ENCODE peak calls at places on chromosomes 6 and 20, in five cellular contexts. S is germinal center, I is breast epithelium, J is WTC11, G is cardiac fibroblast. L is an unnamed sample.

GRCh38 chr20:17648782-17649730 is 33.0 kb downstream of the RRBP1 start:
- DNase-seq in S (peak), I (no peak), J (peak), G (no peak), L (no peak)

GRCh38 chr6:148972481-148972880 is 225.7 kb downstream of the UST start:
- DNase-seq in S (peak), I (peak), J (peak), G (no peak), L (peak)

GRCh38 chr20:44961024-44961866 is 1.0 kb upstream of the TOMM34 start:
- DNase-seq in S (no peak), I (no peak), J (no peak), G (no peak), L (no peak)

GRCh38 chr6:27866370-27867050 is 45.7 kb downstream of the OR2B2 start:
- DNase-seq in S (peak), I (no peak), J (no peak), G (peak), L (no peak)

GRCh38 chr20:24912397-24913075 is 36.5 kb upstream of the CST7 start:
- DNase-seq in S (no peak), I (no peak), J (no peak), G (no peak), L (no peak)

GRCh38 chr6:38307730-38308129 is 332.0 kb downstream of the BTBD9 start:
- DNase-seq in S (peak), I (no peak), J (no peak), G (peak), L (no peak)

GRCh38 chr20:25295386-25296093 is 47.7 kb downstream of the PYGB start:
- DNase-seq in S (no peak), I (no peak), J (no peak), G (no peak), L (no peak)

GRCh38 chr6:96812077-96812703 is 25.1 kb downstream of the GPR63 start:
- DNase-seq in S (no peak), I (no peak), J (no peak), G (peak), L (no peak)

GRCh38 chr20:34634392-34634791 is 42.5 kb downstream of the PIGU start:
- DNase-seq in S (no peak), I (no peak), J (no peak), G (no peak), L (no peak)

GRCh38 chr6:144897441-144897921 is 612.3 kb downstream of the UTRN start:
- DNase-seq in S (no peak), I (no peak), J (no peak), G (peak), L (no peak)

GRCh38 chr6:1581120-1581991 is 28.4 kb upstream of the FOXC1 start:
- DNase-seq in S (no peak), I (no peak), J (no peak), G (no peak), L (no peak)

GRCh38 chr6:46888578-46888977 is 33.2 kb downstream of the ADGRF5 start:
- DNase-seq in S (no peak), I (no peak), J (no peak), G (peak), L (no peak)

GRCh38 chr6:88585081-88585692 is 378.2 kb downstream of the RNGTT start:
- DNase-seq in S (no peak), I (no peak), J (no peak), G (no peak), L (no peak)

GRCh38 chr6:20933057-20933792 is 399.0 kb downstream of the CDKAL1 start:
- DNase-seq in S (no peak), I (no peak), J (no peak), G (no peak), L (no peak)

GRCh38 chr6:7910298-7910653 is 312 bp downstream of the TXNDC5 start:
- DNase-seq in S (no peak), I (no peak), J (no peak), G (no peak), L (peak)

GRCh38 chr6:146887447-146888077 is 288.8 kb downstream of the ADGB start:
- DNase-seq in S (no peak), I (no peak), J (no peak), G (peak), L (no peak)

GRCh38 chr6:16498957-16499356 is 260.6 kb downstream of the GMPR start:
- DNase-seq in S (no peak), I (no peak), J (no peak), G (no peak), L (no peak)

GRCh38 chr6:125974214-125974866 is 12.0 kb upstream of the TRMT11 start:
- DNase-seq in S (peak), I (no peak), J (no peak), G (peak), L (no peak)

GRCh38 chr6:143958839-143959399 is 49.1 kb downstream of the PLAGL1 start:
- DNase-seq in S (no peak), I (no peak), J (peak), G (no peak), L (no peak)

GRCh38 chr20:62702886-62703852 is 5.5 kb upstream of the NTSR1 start:
- DNase-seq in S (no peak), I (no peak), J (no peak), G (peak), L (peak)